ENCODE peak calls at places on chromosomes 2 and 18, in seven cellular contexts. S is heart left ventricle, J is upper lobe of right lung, W is kidney epithelial cell, O is neural progenitor cell, Q is brain microvascular endothelial cell, Y is Peyer's patch. U is an unnamed sample.

GRCh38 chr2:132627542-132627941 is 42.5 kb downstream of the LYPD1 start:
- DNase-seq in S (no peak), J (no peak), W (no peak), O (no peak), Q (no peak), Y (no peak), U (no peak)

GRCh38 chr2:153497938-153498629 is 19.5 kb upstream of the RPRM start:
- DNase-seq in S (no peak), J (no peak), W (no peak), O (no peak), Q (no peak), Y (no peak), U (no peak)

GRCh38 chr18:30903566-30903965 is 139.0 kb downstream of the DSC3 start:
- DNase-seq in S (no peak), J (no peak), W (peak; percentile 89), O (no peak), Q (no peak), Y (no peak), U (peak; percentile 63)

GRCh38 chr2:212929116-212929515 is 222.3 kb downstream of the IKZF2 start:
- DNase-seq in S (no peak), J (no peak), W (no peak), O (no peak), Q (no peak), Y (no peak), U (no peak)

GRCh38 chr2:135882415-135882814 is 6.2 kb upstream of the MCM6 start:
- DNase-seq in S (no peak), J (no peak), W (no peak), O (no peak), Q (no peak), Y (no peak), U (no peak)

GRCh38 chr18:2736823-2737222 is 81.3 kb downstream of the SMCHD1 start:
- DNase-seq in S (no peak), J (no peak), W (no peak), O (no peak), Q (no peak), Y (no peak), U (no peak)

GRCh38 chr2:64876137-64876647 is 113.0 kb upstream of the SLC1A4 start:
- DNase-seq in S (no peak), J (no peak), W (peak; percentile 79), O (peak; percentile 86), Q (peak; percentile 50), Y (no peak), U (peak; percentile 44)

GRCh38 chr2:8860239-8860638 is 22.8 kb upstream of the KIDINS220 start:
- DNase-seq in S (no peak), J (no peak), W (no peak), O (no peak), Q (no peak), Y (no peak), U (no peak)

GRCh38 chr18:9951022-9951859 is 37.4 kb downstream of the VAPA start:
- DNase-seq in S (no peak), J (no peak), W (peak; percentile 35), O (peak; percentile 73), Q (peak; percentile 67), Y (no peak), U (peak; percentile 20)

GRCh38 chr2:62383843-62384242 is 122.2 kb downstream of the TMEM17 start:
- DNase-seq in S (no peak), J (no peak), W (no peak), O (no peak), Q (peak; percentile 35), Y (no peak), U (no peak)

GRCh38 chr18:1648715-1649114 is 744.0 kb downstream of the ADCYAP1 start:
- DNase-seq in S (no peak), J (no peak), W (no peak), O (no peak), Q (no peak), Y (no peak), U (no peak)

GRCh38 chr2:215210082-215210481 is 71.7 kb upstream of the ABCA12 start:
- DNase-seq in S (no peak), J (no peak), W (no peak), O (no peak), Q (no peak), Y (no peak), U (no peak)

GRCh38 chr2:131022731-131023130 is 70.5 kb downstream of the FAM168B start:
- DNase-seq in S (no peak), J (no peak), W (no peak), O (no peak), Q (no peak), Y (no peak), U (no peak)

GRCh38 chr2:42618116-42618515 is 49.7 kb downstream of the MTA3 start:
- DNase-seq in S (no peak), J (no peak), W (no peak), O (no peak), Q (no peak), Y (no peak), U (no peak)

GRCh38 chr2:220670461-220670979 is 901.6 kb downstream of the EPHA4 start:
- DNase-seq in S (no peak), J (no peak), W (no peak), O (peak; percentile 57), Q (no peak), Y (no peak), U (no peak)

GRCh38 chr2:104977958-104978357 is 59.9 kb upstream of the MRPS9 start:
- DNase-seq in S (no peak), J (no peak), W (no peak), O (no peak), Q (no peak), Y (no peak), U (no peak)

GRCh38 chr2:104982111-104982510 is 55.8 kb upstream of the MRPS9 start:
- DNase-seq in S (no peak), J (no peak), W (no peak), O (no peak), Q (no peak), Y (no peak), U (no peak)

GRCh38 chr2:104975371-104975770 is 62.5 kb upstream of the MRPS9 start:
- DNase-seq in S (no peak), J (no peak), W (no peak), O (no peak), Q (no peak), Y (no peak), U (no peak)

GRCh38 chr2:104976603-104977120 is 61.2 kb upstream of the MRPS9 start:
- DNase-seq in S (no peak), J (no peak), W (no peak), O (no peak), Q (no peak), Y (peak; percentile 71), U (no peak)
- TF ChIP-seq CTCF in S (no peak), J (no peak), W (peak; percentile 9), O (peak; percentile 24), Q (no peak), Y (no peak), U (peak; percentile 43)

GRCh38 chr2:127743477-127744026 is 42.3 kb downstream of the SFT2D3 start:
- DNase-seq in S (no peak), J (no peak), W (no peak), O (no peak), Q (no peak), Y (no peak), U (no peak)
- H3K4me3 ChIP-seq in S (no peak overlapping the region), J (no peak overlapping the region), W (no peak overlapping the region), O (no peak overlapping the region), Q (no peak overlapping the region), Y (no peak overlapping the region), U (no peak overlapping the region)

GRCh38 chr18:57029761-57030160 is 117.1 kb upstream of the BOD1L2 start:
- DNase-seq in S (no peak), J (no peak), W (no peak), O (peak; percentile 42), Q (no peak), Y (no peak), U (no peak)
- TF ChIP-seq CTCF in S (no peak), J (no peak), W (no peak), O (peak; percentile 44), Q (peak; percentile 37), Y (no peak), U (peak; percentile 40)

GRCh38 chr18:22165049-22165602 is 4.3 kb upstream of the GATA6 start:
- DNase-seq in S (no peak), J (no peak), W (no peak), O (peak; percentile 69), Q (no peak), Y (no peak), U (no peak)
- H3K4me3 ChIP-seq in S (peak overlapping the region; percentile 87), J (peak overlapping the region; percentile 44), W (no peak overlapping the region), O (peak overlapping the region; percentile 43), Q (no peak overlapping the region), Y (peak overlapping the region; percentile 90), U (no peak overlapping the region)